ENCODE peak calls at places on chromosomes 16 and 17, in eight cellular contexts. O is heart right ventricle; E is breast epithelium; B is CD8-positive, alpha-beta T cell; T is upper lobe of left lung; W is HFF-Myc; N is nephron progenitor cell; L is GM10248. D is an unnamed sample.

GRCh38 chr16:28865289-28865688 is 1.6 kb downstream of the SH2B1 start:
- DNase-seq in T (no peak), N (no peak), O (no peak), L (no peak), E (no peak), W (no peak), B (no peak), D (no peak)

GRCh38 chr16:77414752-77415231 is 20.0 kb downstream of the ADAMTS18 start:
- DNase-seq in B (no peak), T (no peak), N (no peak), E (no peak), O (no peak), L (no peak), W (no peak), D (no peak)

GRCh38 chr17:36197389-36197708 is 791 bp upstream of the CCL3L1 start:
- DNase-seq in E (no peak), O (peak), B (no peak), L (no peak), N (no peak), T (no peak), W (no peak), D (no peak)

GRCh38 chr17:42561908-42562844 is at the start of gene COASY:
- DNase-seq in L (peak), T (peak), B (peak), E (peak), W (peak), O (peak), N (peak), D (peak)

GRCh38 chr16:76653390-76654026 is 376.3 kb downstream of the CNTNAP4 start:
- DNase-seq in N (peak), T (no peak), O (no peak), B (no peak), E (no peak), L (peak), W (peak), D (no peak)

GRCh38 chr16:1614226-1615102 is 2.3 kb downstream of the CRAMP1 start:
- DNase-seq in B (no peak), N (peak), T (no peak), O (peak), W (no peak), L (peak), E (no peak), D (no peak)

GRCh38 chr16:84013787-84014569 is 28.6 kb downstream of the SLC38A8 start:
- DNase-seq in W (peak), O (no peak), E (peak), L (peak), T (peak), N (peak), B (peak), D (no peak)

GRCh38 chr17:76906463-76906862 is 38.3 kb downstream of the MGAT5B start:
- DNase-seq in T (no peak), W (no peak), N (no peak), B (no peak), O (no peak), E (no peak), L (no peak), D (no peak)

GRCh38 chr16:11233727-11234376 is 22.2 kb downstream of the SOCS1 start:
- DNase-seq in O (no peak), B (no peak), T (no peak), W (no peak), N (no peak), E (no peak), L (no peak), D (no peak)

DNA sequence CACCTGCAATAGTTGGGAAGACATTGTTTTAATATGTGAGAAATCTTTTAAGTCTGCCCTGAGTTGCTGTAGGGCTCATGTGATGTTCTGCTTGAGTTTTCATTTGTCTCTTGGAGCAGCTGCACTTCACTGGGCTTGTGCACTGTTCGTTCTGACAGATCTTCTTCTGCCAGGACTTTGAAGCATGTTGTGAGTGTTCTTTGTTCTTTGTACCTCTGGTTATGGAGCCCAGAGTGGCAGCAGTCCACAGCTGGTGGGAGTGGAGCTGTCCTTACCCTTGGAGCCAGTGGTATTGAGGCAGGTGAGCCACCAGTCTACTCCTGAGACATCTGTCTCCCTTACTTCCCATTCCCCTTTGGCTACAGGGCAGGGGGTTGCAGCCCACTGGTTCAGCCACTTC is 64.6 kb downstream of the GNAO1 start:
- DNase-seq in W (no peak), B (no peak), T (no peak), O (no peak), N (no peak), E (no peak), L (no peak), D (no peak)
- TF ChIP-seq CTCF in W (no peak), B (no peak), T (no peak), O (no peak), N (no peak), E (no peak), L (no peak), D (no peak)

DNA sequence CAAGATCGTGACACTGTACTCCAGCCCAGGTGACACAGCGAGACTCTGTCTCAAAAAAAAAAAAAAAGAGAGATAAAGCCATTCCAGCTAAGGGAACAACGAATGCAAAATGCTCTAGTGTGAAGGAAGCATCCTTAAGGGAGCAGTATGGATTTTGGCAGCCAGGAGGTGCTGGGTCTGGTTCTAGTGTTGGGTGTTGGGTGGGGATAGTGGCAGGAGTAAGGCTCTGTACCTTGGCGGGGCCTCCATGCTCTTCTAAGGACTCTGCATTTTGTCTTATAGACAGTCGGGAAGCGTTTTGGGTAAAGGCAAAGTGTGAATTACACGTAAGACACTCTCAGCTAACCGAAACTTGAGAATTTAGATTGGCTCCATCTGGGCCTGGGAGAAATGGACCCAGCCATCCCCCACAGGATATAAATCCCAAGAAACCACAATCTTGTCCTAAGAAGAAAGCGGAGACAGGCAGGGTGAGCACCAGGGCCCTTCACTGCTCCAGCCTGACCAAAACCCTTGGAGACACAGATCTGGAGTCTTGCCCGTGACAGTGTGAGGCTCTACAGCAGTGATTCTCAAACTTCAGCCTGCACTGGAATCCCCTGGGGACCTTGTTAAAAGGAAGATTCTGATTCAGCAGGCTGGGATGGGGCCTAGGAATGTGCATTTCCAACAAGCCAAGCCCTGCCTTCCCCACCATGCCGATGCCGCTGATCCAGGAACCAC is 33.1 kb upstream of the PHB1 start:
- DNase-seq in O (peak), W (no peak), L (no peak), N (no peak), B (no peak), T (no peak), E (no peak), D (no peak)
- TF ChIP-seq CTCF in O (no peak), W (peak), L (no peak), N (no peak), B (no peak), T (no peak), E (no peak), D (no peak)

GRCh38 chr17:61393550-61393903 is 6.1 kb upstream of the TBX2 start:
- DNase-seq in L (no peak), O (no peak), N (no peak), B (no peak), E (no peak), W (no peak), T (no peak), D (no peak)
- TF ChIP-seq CTCF in L (peak), O (no peak), N (no peak), B (no peak), E (no peak), W (peak), T (no peak), D (no peak)

DNA sequence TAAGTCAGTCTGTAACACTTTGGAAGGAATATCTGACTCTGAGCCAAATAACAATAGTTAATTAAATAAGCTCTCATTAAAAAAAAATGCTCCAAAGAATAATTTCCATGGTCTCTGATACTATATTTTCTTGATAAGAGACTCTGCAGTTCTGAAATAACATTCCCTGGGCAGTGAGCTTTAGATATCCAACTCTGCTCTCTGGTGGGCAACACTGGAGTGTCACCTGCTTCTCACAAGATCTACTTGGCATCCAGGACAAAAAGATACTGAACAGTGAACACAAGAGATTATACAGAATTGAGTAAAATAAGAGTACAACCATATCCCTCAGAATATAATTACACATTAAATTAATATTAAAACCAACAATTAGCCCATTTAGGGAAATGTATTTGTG is 13.7 kb downstream of the BLMH start:
- DNase-seq in E (no peak), N (no peak), W (no peak), T (no peak), O (peak), L (no peak), B (no peak), D (no peak)
- TF ChIP-seq CTCF in E (no peak), N (peak), W (no peak), T (peak), O (no peak), L (peak), B (peak), D (peak)

GRCh38 chr17:79981661-79982101 is 54.0 kb downstream of the TBC1D16 start:
- DNase-seq in L (no peak), E (no peak), O (no peak), B (no peak), T (no peak), W (no peak), N (no peak), D (no peak)
- TF ChIP-seq CTCF in L (no peak), E (no peak), O (no peak), B (no peak), T (no peak), W (no peak), N (no peak), D (no peak)

DNA sequence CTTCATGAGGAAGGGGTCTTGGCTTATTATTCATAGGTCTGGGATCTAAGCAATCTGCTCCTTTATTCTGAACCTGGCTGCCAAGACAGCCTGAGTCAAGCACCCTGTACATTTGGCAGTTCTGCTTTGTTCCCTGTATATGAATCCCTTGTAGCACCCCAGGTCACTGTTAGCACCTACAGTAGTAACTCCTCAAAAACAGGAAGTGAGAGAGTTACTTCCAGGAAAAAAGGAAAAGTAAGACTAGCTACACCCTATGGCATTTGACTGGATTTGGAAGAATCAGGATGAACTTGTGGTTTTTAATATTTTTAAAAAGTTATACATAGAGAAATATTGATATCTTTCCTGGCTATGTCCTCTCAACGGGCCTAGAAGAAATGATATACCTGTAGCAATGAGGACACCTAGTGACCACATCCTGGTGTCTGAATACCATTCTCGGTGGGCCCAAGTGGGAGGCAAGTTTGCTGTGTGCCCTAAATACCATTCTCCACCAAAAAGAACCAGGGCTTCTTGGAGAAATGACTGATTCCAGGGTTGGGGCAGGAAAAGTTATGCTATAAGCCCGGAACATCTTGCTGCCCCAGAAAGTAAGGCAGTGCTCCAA is 9.9 kb downstream of the ANKRD40 start:
- DNase-seq in E (no peak), O (no peak), B (no peak), L (no peak), N (no peak), W (no peak), T (no peak), D (no peak)
- TF ChIP-seq CTCF in E (no peak), O (no peak), B (no peak), L (no peak), N (no peak), W (no peak), T (no peak), D (peak)

GRCh38 chr16:72128701-72129100 is 35.1 kb downstream of the DHX38 start:
- DNase-seq in N (no peak), E (no peak), O (no peak), T (no peak), W (no peak), L (no peak), B (no peak), D (no peak)

GRCh38 chr16:72129976-72130656 is 36.5 kb downstream of the DHX38 start:
- DNase-seq in E (no peak), T (no peak), O (no peak), L (no peak), N (no peak), B (no peak), W (no peak), D (no peak)

GRCh38 chr16:72126429-72126765 is 32.8 kb downstream of the DHX38 start:
- DNase-seq in N (no peak), T (no peak), B (no peak), O (no peak), W (no peak), L (no peak), E (no peak), D (no peak)

GRCh38 chr16:72134507-72134906 is 37.4 kb downstream of the PMFBP1 start:
- DNase-seq in L (no peak), T (no peak), N (no peak), O (no peak), B (no peak), W (no peak), E (no peak), D (no peak)

DNA sequence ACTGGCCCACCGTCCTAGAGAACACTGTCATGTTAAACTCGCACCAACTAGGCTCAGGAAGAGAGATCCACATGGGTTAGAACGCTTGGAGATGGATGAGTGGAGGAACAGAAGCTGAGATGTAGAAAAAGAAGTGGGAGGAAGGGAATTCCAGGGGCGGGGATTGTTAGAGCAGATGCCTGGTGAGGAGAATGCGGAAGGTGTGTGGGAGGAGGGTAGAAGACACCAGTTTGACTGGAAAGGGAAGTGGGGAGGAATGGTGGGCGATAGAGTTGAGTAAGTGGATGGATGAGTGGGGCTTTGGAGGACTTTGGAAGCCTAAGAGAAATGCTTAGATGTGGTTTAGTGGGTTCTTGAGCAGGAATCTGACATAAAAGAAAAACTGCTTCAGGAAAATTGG is 37.4 kb downstream of the DHX38 start:
- DNase-seq in T (no peak), E (no peak), B (no peak), O (no peak), L (no peak), N (no peak), W (no peak), D (no peak)
- TF ChIP-seq CTCF in T (no peak), E (no peak), B (no peak), O (no peak), L (no peak), N (no peak), W (no peak), D (no peak)

DNA sequence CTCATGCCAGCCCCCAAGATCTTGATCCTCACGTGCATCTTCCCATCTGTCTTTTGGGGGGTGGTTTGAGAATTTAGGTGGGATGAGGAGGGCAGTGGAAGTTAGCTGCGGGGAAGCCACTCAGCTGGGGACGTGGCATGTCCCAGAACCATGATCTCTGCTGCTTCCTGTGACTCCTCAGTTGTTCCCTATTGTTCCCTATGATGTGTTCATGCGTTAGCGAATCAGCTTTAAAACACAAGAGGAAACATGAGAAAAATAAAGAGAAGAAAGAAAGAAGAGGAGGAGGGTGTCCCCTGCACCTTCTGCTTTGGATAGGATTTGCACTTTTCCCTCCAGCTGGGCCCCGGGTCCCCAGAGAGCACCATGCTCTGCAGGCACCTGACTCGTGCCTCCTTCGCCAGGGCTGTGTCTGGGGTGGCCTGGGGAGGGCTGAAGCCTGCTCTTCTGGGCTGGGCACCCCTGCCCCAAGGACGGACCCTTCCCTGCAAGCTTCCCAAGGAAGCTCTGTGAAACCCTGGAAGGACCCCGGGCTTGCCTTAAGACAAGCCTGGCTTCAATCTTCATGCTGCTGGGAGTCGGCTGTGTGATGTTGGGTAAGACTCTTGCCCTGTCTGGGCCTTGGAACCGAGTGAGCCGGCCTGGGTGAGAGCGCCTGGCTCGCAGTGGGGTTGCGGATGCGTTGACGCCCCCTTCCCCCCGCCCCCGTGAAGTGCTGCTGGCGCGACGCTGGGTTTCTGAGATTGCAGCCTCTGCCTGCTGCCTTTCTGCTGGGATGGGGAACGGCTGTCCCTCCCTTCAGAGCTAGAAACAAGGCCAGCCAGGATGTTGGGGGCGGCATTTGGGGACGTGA is 62.8 kb upstream of the CIBAR2 start:
- DNase-seq in W (no peak), L (no peak), T (no peak), O (no peak), N (no peak), B (no peak), E (no peak), D (no peak)
- TF ChIP-seq CTCF in W (no peak), L (no peak), T (no peak), O (no peak), N (no peak), B (no peak), E (no peak), D (no peak)

GRCh38 chr17:43588664-43589435 is 42.7 kb upstream of the ETV4 start:
- DNase-seq in B (no peak), L (no peak), W (no peak), N (no peak), T (no peak), E (no peak), O (no peak), D (no peak)
- TF ChIP-seq CTCF in B (no peak), L (no peak), W (no peak), N (no peak), T (no peak), E (no peak), O (no peak), D (no peak)